ENCODE peak calls at places on chromosomes 4 and X, in six cellular contexts. One of them, this sample, is unnamed.

GRCh38 chr4:149896428-149896827 is 80.8 kb upstream of the IQCM start:
- DNase-seq in uterus: no peak
- DNase-seq in lower lobe of right lung: no peak
- DNase-seq in RPMI8226: no peak
- DNase-seq in cardiac muscle cell: peak; percentile 26
- DNase-seq in Daoy: peak; percentile 7
- DNase-seq in this sample: peak; percentile 21

GRCh38 chr4:123640271-123640670 is 243.7 kb downstream of the SPRY1 start:
- DNase-seq in Daoy: no peak
- DNase-seq in RPMI8226: no peak
- DNase-seq in uterus: no peak
- DNase-seq in lower lobe of right lung: no peak
- DNase-seq in cardiac muscle cell: no peak
- DNase-seq in this sample: no peak

GRCh38 chr4:173332963-173333657 is 1.0 kb downstream of the HMGB2 start:
- DNase-seq in RPMI8226: peak; percentile 10
- DNase-seq in uterus: no peak
- DNase-seq in lower lobe of right lung: no peak
- DNase-seq in cardiac muscle cell: no peak
- DNase-seq in Daoy: no peak
- DNase-seq in this sample: no peak

GRCh38 chr4:169110633-169111032 is 100.6 kb upstream of the CBR4 start:
- DNase-seq in Daoy: no peak
- DNase-seq in lower lobe of right lung: no peak
- DNase-seq in cardiac muscle cell: no peak
- DNase-seq in uterus: no peak
- DNase-seq in RPMI8226: no peak
- DNase-seq in this sample: no peak

GRCh38 chr4:78513411-78513975 is 38.1 kb upstream of the ANXA3 start:
- DNase-seq in lower lobe of right lung: no peak
- DNase-seq in RPMI8226: no peak
- DNase-seq in uterus: no peak
- DNase-seq in cardiac muscle cell: no peak
- DNase-seq in Daoy: no peak
- DNase-seq in this sample: no peak

GRCh38 chrX:108696690-108697089 is 39.7 kb downstream of the IRS4 start:
- DNase-seq in cardiac muscle cell: no peak
- DNase-seq in uterus: no peak
- DNase-seq in RPMI8226: no peak
- DNase-seq in lower lobe of right lung: no peak
- DNase-seq in Daoy: no peak
- DNase-seq in this sample: no peak

GRCh38 chr4:154779362-154779947 is 1.6 kb upstream of the RBM46 start:
- DNase-seq in uterus: no peak
- DNase-seq in RPMI8226: no peak
- DNase-seq in Daoy: no peak
- DNase-seq in lower lobe of right lung: no peak
- DNase-seq in cardiac muscle cell: peak; percentile 52
- DNase-seq in this sample: no peak

GRCh38 chrX:10111364-10112148 is 45.2 kb upstream of the CLCN4 start:
- DNase-seq in lower lobe of right lung: no peak
- DNase-seq in cardiac muscle cell: no peak
- DNase-seq in uterus: no peak
- DNase-seq in Daoy: no peak
- DNase-seq in RPMI8226: peak; percentile 86
- DNase-seq in this sample: no peak

GRCh38 chrX:2782778-2783177 is 30.9 kb downstream of the XG start:
- DNase-seq in lower lobe of right lung: no peak
- DNase-seq in RPMI8226: no peak
- DNase-seq in cardiac muscle cell: no peak
- DNase-seq in uterus: no peak
- DNase-seq in Daoy: no peak
- DNase-seq in this sample: no peak

GRCh38 chrX:95058815-95059214 is 1384.8 kb downstream of the FAM133A start:
- DNase-seq in cardiac muscle cell: no peak
- DNase-seq in RPMI8226: no peak
- DNase-seq in Daoy: no peak
- DNase-seq in uterus: no peak
- DNase-seq in lower lobe of right lung: no peak
- DNase-seq in this sample: no peak

This sample was measured in nephron progenitor cell.